ENCODE peak calls at places on chromosome 16, in four cellular contexts. O is HCT116, F is A549, M is SK-N-SH. A is an unnamed sample.

GRCh38 chr16:86292171-86292775 is 218.1 kb upstream of the FOXF1 start:
- DNase-seq in O (no peak), F (no peak), M (no peak), A (no peak)

GRCh38 chr16:82231021-82231787 is 61.2 kb upstream of the MPHOSPH6 start:
- DNase-seq in O (no peak), F (no peak), M (no peak), A (no peak)

GRCh38 chr16:81664153-81664552 is 114.9 kb upstream of the PLCG2 start:
- DNase-seq in O (no peak), F (no peak), M (no peak), A (no peak)

GRCh38 chr16:48300391-48300856 is 53.1 kb upstream of the ABCC11 start:
- DNase-seq in O (peak), F (no peak), M (no peak), A (no peak)

GRCh38 chr16:4803479-4804243 is 1.2 kb upstream of the ROGDI start:
- DNase-seq in O (no peak), F (no peak), M (no peak), A (no peak)

GRCh38 chr16:74868501-74868900 is 93.9 kb upstream of the FA2H start:
- DNase-seq in O (no peak), F (no peak), M (no peak), A (no peak)

GRCh38 chr16:30526137-30526822 is at the start of gene ZNF768:
- DNase-seq in O (no peak), F (peak), M (peak), A (no peak)

GRCh38 chr16:79006206-79006605 is 594.3 kb downstream of the MAF start:
- DNase-seq in O (no peak), F (no peak), M (no peak), A (no peak)

DNA sequence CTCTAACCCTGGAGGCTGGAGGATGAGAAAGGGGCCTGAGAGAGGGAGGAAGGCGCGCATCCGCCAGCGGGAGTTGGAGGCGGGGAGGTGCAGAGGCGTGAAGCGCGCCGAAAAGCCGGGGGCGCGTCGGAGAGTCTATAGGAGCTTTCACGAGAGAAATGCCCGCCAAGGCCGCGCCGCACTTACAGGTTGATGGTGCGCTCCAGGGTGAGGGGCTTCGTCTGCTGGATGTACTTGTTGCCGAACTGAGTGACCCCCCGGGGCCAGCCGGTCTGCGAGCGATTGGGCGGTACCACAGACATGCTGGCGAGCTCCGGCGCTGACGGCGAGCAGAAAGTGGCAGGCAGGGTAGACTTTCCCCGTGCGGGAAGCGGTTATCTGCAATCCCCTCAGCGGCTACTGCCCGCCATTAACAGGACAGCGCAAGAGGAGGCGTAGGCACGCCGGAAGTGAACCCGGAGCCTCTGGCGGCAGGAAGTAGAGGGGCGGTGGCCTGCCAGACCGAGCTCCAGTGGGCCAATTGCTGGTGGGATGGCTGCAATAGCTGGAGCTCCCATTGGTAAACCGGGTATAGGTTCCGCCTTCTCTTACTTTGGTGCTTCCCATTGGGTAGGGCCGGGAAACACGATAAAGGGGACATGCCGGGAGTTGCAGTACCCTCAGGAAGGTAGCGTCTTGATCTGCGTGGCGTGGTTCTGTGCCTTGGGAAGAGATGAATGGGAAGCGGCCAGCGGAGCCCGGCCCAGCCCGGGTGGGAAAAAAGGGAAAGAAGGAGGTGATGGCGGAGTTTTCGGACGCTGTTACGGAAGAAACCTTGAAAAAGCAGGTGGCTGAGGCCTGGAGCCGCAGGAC is at the start of the genes NUDT21 and OGFOD1:
- DNase-seq in O (peak), F (peak), M (peak), A (peak)
- TF ChIP-seq REST in O (no peak), F (no peak), M (no peak), A (no peak)

GRCh38 chr16:50671644-50672260 is 9.4 kb downstream of the SNX20 start:
- DNase-seq in O (peak), F (no peak), M (peak), A (no peak)
- TF ChIP-seq CTCF in O (peak), F (peak), M (peak), A (peak)

DNA sequence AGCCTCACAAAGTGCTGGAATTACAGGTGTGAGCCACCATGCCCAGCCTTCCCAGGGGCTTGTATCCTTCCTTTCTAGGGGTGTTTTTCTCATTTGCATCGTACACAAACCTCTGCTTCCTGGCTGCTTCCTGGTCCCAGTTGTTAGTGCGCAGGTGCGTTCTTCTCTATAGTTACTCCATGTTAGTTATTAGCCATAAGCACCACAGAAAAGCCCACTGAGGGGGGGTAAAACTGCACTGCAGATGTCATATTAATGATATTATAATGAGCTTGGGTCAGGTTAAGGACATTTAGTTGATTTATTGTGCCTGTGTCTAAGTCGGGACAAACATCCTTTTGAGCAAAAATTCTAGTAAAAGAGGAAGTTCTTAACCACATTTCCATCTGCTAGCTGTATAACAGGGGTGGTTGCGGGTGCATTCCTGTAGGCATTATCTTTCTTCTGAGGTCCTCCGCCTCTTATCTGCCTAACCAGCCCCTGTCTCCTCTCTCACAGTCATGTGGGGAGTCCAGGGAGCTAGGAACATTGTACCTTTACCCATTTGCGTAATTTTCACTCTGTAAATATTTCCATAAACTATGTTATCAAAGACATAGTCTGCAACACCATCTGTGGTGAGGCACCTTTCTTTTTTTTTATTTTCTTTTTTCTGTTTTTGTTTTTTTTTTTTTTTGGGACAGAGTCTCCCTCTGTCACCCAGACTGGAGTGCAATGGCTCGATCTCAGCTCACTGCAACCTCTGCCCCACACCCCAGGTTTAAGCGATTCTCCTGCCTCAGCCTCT is 23.6 kb upstream of the ATF7IP2 start:
- DNase-seq in O (no peak), F (no peak), M (no peak), A (no peak)
- TF ChIP-seq REST in O (no peak), F (no peak), M (no peak), A (no peak)

GRCh38 chr16:58018803-58019202 is 6.8 kb upstream of the MMP15 start:
- DNase-seq in O (no peak), F (no peak), M (peak), A (no peak)
- TF ChIP-seq CTCF in O (no peak), F (peak), M (no peak), A (no peak)

GRCh38 chr16:12876778-12877177 is 24.6 kb upstream of the SHISA9 start:
- DNase-seq in O (no peak), F (no peak), M (no peak), A (no peak)

GRCh38 chr16:12881182-12881581 is 20.2 kb upstream of the SHISA9 start:
- DNase-seq in O (no peak), F (no peak), M (no peak), A (no peak)

GRCh38 chr16:12879812-12880211 is 21.6 kb upstream of the SHISA9 start:
- DNase-seq in O (no peak), F (no peak), M (no peak), A (no peak)

GRCh38 chr16:12881771-12882170 is 19.6 kb upstream of the SHISA9 start:
- DNase-seq in O (no peak), F (no peak), M (no peak), A (no peak)

DNA sequence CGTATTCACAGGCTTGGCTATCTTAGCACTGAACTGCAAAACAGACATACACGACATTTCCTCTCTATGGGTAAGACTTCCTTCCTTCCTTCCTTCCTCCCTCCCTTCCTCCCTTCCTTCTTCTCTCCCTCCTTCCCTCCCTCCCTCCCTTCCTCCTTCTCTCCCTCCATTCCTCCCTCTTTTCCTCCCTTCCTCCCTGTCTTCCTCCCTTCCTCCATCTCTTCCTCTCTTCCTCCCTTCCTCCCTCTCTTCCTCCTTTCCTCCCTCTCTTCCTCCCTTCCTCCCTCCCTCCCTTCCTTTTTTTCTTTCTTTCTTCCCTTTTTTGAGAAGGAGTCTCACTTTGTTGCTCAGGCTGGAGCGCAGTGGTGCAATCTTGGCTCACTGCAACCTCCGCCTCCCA is 22.4 kb upstream of the SHISA9 start:
- DNase-seq in O (no peak), F (no peak), M (no peak), A (no peak)
- TF ChIP-seq REST in O (no peak), F (no peak), M (no peak), A (no peak)

DNA sequence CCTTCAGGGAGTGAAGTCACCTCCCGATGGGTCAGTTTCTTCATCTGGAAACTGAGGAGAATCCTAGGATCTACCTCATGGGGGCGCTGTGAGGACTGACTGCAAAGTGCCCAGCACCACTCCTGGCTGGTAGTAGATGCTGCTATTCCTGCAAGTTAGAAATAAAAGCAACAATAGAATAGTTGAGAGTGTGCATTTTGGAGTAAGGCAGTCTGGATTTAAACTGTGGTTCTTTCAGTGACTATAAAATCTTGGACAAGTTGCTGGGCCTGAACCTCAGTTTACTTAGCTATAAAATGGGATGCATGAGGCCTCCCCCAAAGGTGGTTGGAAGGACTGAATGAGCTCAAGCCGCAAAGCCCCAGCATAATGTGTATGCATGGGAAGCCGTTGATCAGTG is 70.6 kb downstream of the CYB5B start:
- DNase-seq in O (peak), F (no peak), M (no peak), A (no peak)
- TF ChIP-seq CTCF in O (peak), F (peak), M (peak), A (no peak)

DNA sequence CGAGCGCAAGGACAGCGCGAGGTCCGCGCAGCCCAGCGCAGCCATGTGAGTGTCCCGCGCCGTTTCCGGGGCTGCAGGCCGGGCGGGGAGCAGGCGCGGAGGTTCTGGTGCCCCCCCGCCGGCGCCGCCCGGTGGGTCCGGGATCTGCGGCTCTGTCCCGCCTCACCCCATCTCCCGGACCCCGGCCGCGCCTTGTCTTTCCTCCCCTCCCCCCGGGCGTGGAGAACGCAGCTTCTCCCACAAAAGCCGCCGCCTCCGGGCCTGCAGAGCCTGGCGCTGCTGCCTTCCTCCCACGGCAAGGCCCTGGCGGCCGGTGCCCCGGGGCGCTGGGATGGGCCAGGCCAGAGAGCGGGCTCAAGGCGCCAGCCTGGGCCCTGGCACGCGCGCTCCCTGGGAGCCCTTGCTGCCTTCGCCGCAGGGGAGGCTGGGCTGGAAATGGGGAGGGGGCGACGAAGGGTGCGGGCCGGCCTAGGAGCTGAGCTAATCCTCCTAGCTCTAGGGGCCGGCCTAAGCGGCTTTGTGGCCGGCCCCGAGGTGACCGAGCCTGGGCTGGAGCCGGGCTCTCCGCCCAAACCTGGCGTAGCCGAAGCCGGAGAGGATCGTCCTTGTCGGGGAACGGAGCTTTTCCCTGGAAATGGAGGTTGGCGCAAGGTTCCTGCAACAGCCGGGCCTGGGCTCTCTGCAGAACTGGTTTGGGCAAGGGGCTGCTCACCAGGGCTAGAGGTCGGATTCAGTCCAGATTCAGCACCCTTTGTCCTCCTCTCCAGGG is 425 bp downstream of the RIPOR1 start:
- DNase-seq in O (no peak), F (peak), M (peak), A (no peak)
- TF ChIP-seq REST in O (no peak), F (no peak), M (no peak), A (no peak)

DNA sequence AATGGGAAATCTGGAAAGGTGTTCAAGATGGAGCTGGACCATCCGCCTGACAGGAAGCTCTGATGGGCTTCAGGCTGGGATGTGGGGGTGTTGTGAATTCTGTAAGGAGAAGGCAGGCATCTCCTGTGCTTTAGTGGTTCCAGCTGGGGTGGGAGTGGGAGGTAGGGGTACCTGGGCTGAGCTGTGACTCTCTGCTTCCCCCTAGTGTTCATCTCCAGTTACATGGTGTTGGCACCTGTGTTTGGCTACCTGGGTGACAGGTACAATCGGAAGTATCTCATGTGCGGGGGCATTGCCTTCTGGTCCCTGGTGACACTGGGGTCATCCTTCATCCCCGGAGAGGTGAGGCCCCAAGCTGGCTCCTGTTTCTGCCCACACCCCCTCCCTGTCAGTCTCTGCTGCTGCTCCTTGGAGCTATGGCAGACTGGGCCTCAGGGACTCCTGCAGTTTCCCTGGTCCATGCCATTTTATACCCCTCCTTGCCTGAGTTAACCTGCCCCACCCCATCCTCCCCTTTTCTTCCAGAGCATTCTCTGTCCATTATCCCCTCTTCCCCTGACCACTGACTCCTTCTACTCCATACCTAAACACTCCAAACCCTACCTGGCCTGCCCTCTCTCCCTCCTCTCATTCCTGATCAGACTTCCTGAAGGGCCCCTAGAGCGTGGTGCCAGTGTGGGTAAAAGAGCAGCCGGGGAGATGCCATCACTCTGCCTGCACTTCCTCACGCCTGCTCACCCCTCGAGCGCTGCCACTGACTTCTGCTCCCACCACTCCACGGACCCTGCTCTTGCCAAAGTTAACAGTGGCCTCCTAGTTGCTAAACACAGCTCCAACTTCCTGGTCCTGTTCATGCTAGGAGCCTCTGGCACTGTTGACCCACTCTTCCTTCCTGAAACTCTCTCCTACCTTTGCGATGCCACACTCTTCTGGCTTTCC is 3.4 kb downstream of the SPNS1 start:
- DNase-seq in O (no peak), F (peak), M (no peak), A (peak)
- TF ChIP-seq CTCF in O (peak), F (peak), M (peak), A (peak)

GRCh38 chr16:67986949-67987348 is 6.7 kb upstream of the DPEP3 start:
- DNase-seq in O (no peak), F (no peak), M (no peak), A (no peak)
- TF ChIP-seq REST in O (no peak), F (no peak), M (no peak), A (no peak)

A was measured in Panc1.